ENCODE peak calls at places on chromosomes 12 and 14, in ten cellular contexts. R, K, D, V, U, Q, P, M, T and J are unnamed samples.

GRCh38 chr12:26204612-26205289 is 9.4 kb downstream of the SSPN start:
- DNase-seq in K (no peak), D (no peak), R (no peak), Q (no peak), P (no peak), M (no peak), U (no peak), T (no peak), V (no peak), J (no peak)

GRCh38 chr12:33588725-33589405 is 149.2 kb upstream of the SYT10 start:
- DNase-seq in R (no peak), U (no peak), Q (no peak), M (no peak), V (no peak), P (no peak), T (no peak), D (no peak), K (no peak), J (no peak)

GRCh38 chr14:54737132-54737711 is 165.4 kb downstream of the GCH1 start:
- DNase-seq in R (no peak), M (peak; percentile 60), V (no peak), K (peak; percentile 36), P (no peak), U (no peak), Q (peak; percentile 43), D (no peak), T (no peak), J (peak; percentile 39)

GRCh38 chr12:64672925-64673409 is 62.7 kb downstream of the RASSF3 start:
- DNase-seq in Q (no peak), U (no peak), D (no peak), R (peak; percentile 49), P (no peak), K (no peak), T (no peak), M (no peak), V (no peak), J (peak; percentile 84)

GRCh38 chr14:64645220-64645891 is 58.9 kb upstream of the PLEKHG3 start:
- DNase-seq in M (peak; percentile 67), U (no peak), D (peak; percentile 5), T (no peak), R (no peak), K (no peak), V (no peak), P (peak; percentile 55), Q (peak; percentile 52), J (no peak)

GRCh38 chr12:66036317-66036716 is 94.2 kb downstream of the LLPH start:
- DNase-seq in R (no peak), D (no peak), Q (peak; percentile 76), V (no peak), T (no peak), M (peak; percentile 89), K (peak; percentile 89), P (no peak), U (no peak), J (peak; percentile 88)

GRCh38 chr12:59396519-59396918 is 199.3 kb upstream of the SLC16A7 start:
- DNase-seq in R (no peak), K (no peak), T (no peak), V (no peak), M (no peak), U (no peak), Q (no peak), D (no peak), P (no peak), J (no peak)

GRCh38 chr12:22527999-22528398 is 16.3 kb downstream of the C2CD5 start:
- DNase-seq in R (no peak), M (peak; percentile 59), K (peak; percentile 20), Q (peak; percentile 13), V (no peak), U (no peak), T (no peak), D (no peak), P (no peak), J (no peak)

GRCh38 chr14:34482463-34482862 is 20.4 kb upstream of the SPTSSA start:
- DNase-seq in M (no peak), Q (no peak), V (no peak), D (no peak), R (no peak), P (no peak), U (no peak), K (no peak), T (no peak), J (peak; percentile 1)

GRCh38 chr12:110516995-110517394 is 14.9 kb downstream of the RAD9B start:
- DNase-seq in D (no peak), V (no peak), K (no peak), U (no peak), Q (no peak), R (no peak), M (no peak), P (no peak), T (no peak), J (no peak)

GRCh38 chr12:124188561-124189405 is 106.1 kb upstream of the RFLNA start:
- DNase-seq in M (no peak), K (peak; percentile 17), Q (no peak), V (no peak), T (no peak), R (no peak), D (no peak), P (no peak), U (no peak), J (peak; percentile 57)